ENCODE peak calls at places on chromosomes 6 and 20, in four cellular contexts. P, Z, O and G are unnamed samples.

GRCh38 chr20:17545127-17545526 is 13.9 kb upstream of the BFSP1 start:
- DNase-seq in O (no peak), Z (peak), P (no peak), G (no peak)

GRCh38 chr6:109336221-109336955 is 45.9 kb downstream of the CD164 start:
- DNase-seq in P (peak), Z (peak), O (no peak), G (no peak)

GRCh38 chr6:145733770-145734169 is 1.6 kb downstream of the EPM2A start:
- DNase-seq in P (no peak), O (peak), Z (no peak), G (peak)

GRCh38 chr20:822651-823325 is 10.7 kb upstream of the FAM110A start:
- DNase-seq in O (no peak), P (no peak), Z (no peak), G (no peak)

GRCh38 chr20:47992021-47992467 is 206.8 kb upstream of the SULF2 start:
- DNase-seq in P (no peak), O (no peak), Z (no peak), G (no peak)

GRCh38 chr20:61674051-61674450 is 391.6 kb downstream of the TAF4 start:
- DNase-seq in P (no peak), O (no peak), Z (no peak), G (no peak)

GRCh38 chr6:42084889-42085288 is 34.6 kb downstream of the TAF8 start:
- DNase-seq in P (peak), Z (no peak), O (no peak), G (no peak)

GRCh38 chr20:39318911-39319310 is 356.8 kb downstream of the DHX35 start:
- DNase-seq in P (no peak), Z (no peak), O (no peak), G (no peak)

GRCh38 chr6:27293436-27294152 is 18.5 kb downstream of the POM121L2 start:
- DNase-seq in O (peak), Z (no peak), P (peak), G (no peak)

GRCh38 chr6:35181933-35182612 is 31.7 kb upstream of the SCUBE3 start:
- DNase-seq in P (peak), Z (peak), O (no peak), G (peak)

GRCh38 chr6:14475306-14475705 is 357.7 kb downstream of the CD83 start:
- DNase-seq in O (no peak), P (no peak), Z (no peak), G (no peak)

GRCh38 chr6:8229913-8230312 is 127.6 kb upstream of the EEF1E1 start:
- DNase-seq in Z (no peak), P (no peak), O (no peak), G (no peak)

GRCh38 chr6:168280899-168281245 is 38.7 kb downstream of the DACT2 start:
- DNase-seq in Z (no peak), P (no peak), O (no peak), G (no peak)

GRCh38 chr20:25057234-25058050 is 497 bp downstream of the ACSS1 start:
- DNase-seq in P (peak), Z (peak), O (no peak), G (peak)
- TF ChIP-seq POLR2A in P (no peak), Z (no peak), O (no peak), G (no peak)

GRCh38 chr6:22557007-22557406 is 12.4 kb upstream of the HDGFL1 start:
- DNase-seq in P (no peak), O (no peak), Z (no peak), G (no peak)

GRCh38 chr6:22556298-22556697 is 13.1 kb upstream of the HDGFL1 start:
- DNase-seq in P (no peak), O (no peak), Z (no peak), G (no peak)

GRCh38 chr6:22551280-22551679 is 18.1 kb upstream of the HDGFL1 start:
- DNase-seq in P (no peak), O (no peak), Z (no peak), G (no peak)
- TF ChIP-seq MAX in P (no peak), O (no peak), Z (no peak), G (no peak)

GRCh38 chr6:31639449-31639861 is 13.0 kb downstream of the BAG6 start:
- DNase-seq in P (no peak), O (no peak), Z (no peak), G (peak)
- TF ChIP-seq MYC in P (no peak), O (no peak), Z (no peak), G (no peak)

GRCh38 chr6:134178230-134179044 is 126.0 kb upstream of the SLC2A12 start:
- DNase-seq in Z (peak), P (peak), O (peak), G (peak)
- TF ChIP-seq POLR2A in Z (peak), P (no peak), O (no peak), G (no peak)

GRCh38 chr6:143941852-143942627 is 66.0 kb downstream of the PLAGL1 start:
- DNase-seq in P (peak), Z (no peak), O (peak), G (peak)
- TF ChIP-seq MAX in P (no peak), Z (no peak), O (peak), G (no peak)

DNA sequence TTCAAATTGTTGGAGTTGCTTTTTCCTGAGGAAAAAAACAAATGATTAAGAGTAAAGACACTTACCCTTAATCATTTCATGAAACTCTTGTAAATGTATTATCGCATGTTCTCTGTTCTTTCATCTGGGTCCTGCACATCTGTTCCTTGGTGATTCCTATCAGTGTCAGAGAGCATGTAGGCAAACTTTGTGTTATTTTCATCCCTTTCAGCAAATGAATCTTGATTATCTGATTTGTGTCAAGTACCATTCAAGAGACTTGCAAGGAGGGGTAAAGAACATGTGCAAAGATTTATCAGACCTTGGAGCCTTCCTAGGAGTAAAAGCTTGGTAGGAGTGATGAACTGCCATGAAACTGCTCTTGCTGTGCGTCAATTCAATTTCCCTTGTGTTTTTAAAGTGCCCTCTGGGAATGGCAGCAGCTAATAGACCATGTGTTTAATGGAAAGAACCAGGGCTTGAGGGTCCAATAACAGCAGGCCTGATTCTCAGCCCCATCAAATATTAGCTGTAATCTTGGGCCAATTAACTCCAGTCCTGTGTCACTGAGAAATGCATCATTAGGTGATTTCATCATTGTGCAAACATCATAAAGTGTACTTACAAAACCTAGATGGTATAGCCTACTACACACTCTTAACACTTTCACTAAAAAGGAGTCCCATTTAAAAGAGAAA is 118.9 kb upstream of the CEP85L start:
- DNase-seq in P (no peak), Z (no peak), O (no peak), G (no peak)
- TF ChIP-seq MYC in P (no peak), Z (no peak), O (no peak), G (no peak)

DNA sequence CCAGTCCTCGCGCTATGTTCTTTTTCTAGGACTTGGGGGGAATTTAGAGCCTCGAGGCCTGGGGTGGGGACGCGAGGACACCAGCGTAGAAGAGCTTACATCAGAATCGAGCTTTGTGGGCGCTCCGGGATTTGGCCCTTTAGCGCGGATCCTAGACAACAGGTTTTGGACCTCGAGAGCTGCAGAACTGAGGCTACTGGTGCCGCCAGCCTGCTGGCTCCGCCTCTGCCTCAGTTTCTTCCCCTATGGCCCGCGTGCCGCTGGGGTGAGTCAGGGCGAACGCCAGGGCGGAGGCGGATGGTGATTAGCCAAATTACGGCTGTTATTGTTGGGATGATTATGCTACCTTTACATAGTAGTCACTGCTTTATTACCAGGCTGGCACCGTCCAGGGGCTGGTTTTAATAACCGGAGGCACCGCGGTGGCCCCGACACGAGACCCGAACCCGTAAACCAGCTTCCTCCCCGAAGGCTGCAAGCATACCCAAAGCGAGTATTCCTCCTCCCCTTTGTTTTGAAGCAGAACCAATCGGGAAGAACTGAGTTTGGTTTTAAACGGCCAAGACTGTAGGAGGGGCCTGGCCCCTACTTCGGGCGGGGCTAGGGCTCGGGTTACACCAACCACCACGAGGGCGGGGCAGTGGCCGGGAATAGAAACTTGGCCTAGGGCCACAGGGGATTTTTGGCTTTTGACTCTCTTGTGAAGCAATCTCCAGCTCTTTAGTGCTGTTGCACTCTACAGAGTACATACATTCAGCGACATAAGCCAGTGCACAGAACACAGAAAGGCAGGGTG is 639 bp upstream of the GTPBP2 start:
- DNase-seq in Z (peak), O (peak), P (peak), G (peak)
- TF ChIP-seq POLR2A in Z (peak), O (peak), P (no peak), G (peak)